ENCODE peak calls at places on chromosomes 7 and 10, in six cellular contexts. O is NCI-H748 treated with DMSO at 0.1 percent for 48 hours; K is HFFc6; J is ACHN; Y is CD4-positive, alpha-beta T cell; V is fibroblast of pulmonary artery. P is an unnamed sample.

GRCh38 chr7:82078807-82079206 is 309.0 kb upstream of the HGF start:
- DNase-seq in K (no peak), Y (no peak), O (no peak), J (no peak), V (no peak), P (no peak)

GRCh38 chr7:48035967-48036478 is 680 bp downstream of the C7orf57 start:
- DNase-seq in Y (no peak), J (peak), K (peak), V (peak), O (no peak), P (no peak)

GRCh38 chr7:106057962-106058901 is 53.9 kb downstream of the SYPL1 start:
- DNase-seq in J (no peak), K (no peak), V (no peak), O (no peak), Y (no peak), P (no peak)

GRCh38 chr10:34815174-34816066 is at the start of gene PARD3:
- DNase-seq in Y (no peak), V (peak), K (peak), O (peak), J (peak), P (no peak)

GRCh38 chr10:86827639-86828038 is 71.2 kb downstream of the BMPR1A start:
- DNase-seq in J (no peak), V (no peak), K (no peak), O (no peak), Y (no peak), P (no peak)

GRCh38 chr7:98289333-98289875 is 7.9 kb downstream of the BRI3 start:
- DNase-seq in J (no peak), O (no peak), Y (no peak), K (no peak), V (no peak), P (no peak)

GRCh38 chr10:1115262-1115955 is 59.2 kb downstream of the WDR37 start:
- DNase-seq in Y (no peak), V (no peak), J (no peak), K (no peak), O (no peak), P (no peak)

GRCh38 chr10:125683063-125683462 is at the start of gene TEX36:
- DNase-seq in J (no peak), K (no peak), V (no peak), O (no peak), Y (no peak), P (no peak)

P was measured in T-helper 9 cell.